ENCODE peak calls at places on chromosomes 3 and 15, in seven cellular contexts. One of them, this sample, is unnamed.

GRCh38 chr3:129616713-129617112 is 10.2 kb upstream of the PLXND1 start:
- DNase-seq in H9: no peak
- DNase-seq in IMR-90: peak
- DNase-seq in neuronal stem cell: no peak
- DNase-seq in H1: no peak
- DNase-seq in mesendoderm: no peak
- DNase-seq in mesenchymal stem cell: peak
- DNase-seq in this sample: peak

GRCh38 chr3:126578702-126579101 is 20.0 kb upstream of the C3orf22 start:
- DNase-seq in H9: no peak
- DNase-seq in IMR-90: no peak
- DNase-seq in neuronal stem cell: no peak
- DNase-seq in H1: no peak
- DNase-seq in mesendoderm: no peak
- DNase-seq in mesenchymal stem cell: no peak
- DNase-seq in this sample: no peak

GRCh38 chr3:146035366-146035765 is 125.6 kb downstream of the PLOD2 start:
- DNase-seq in H9: no peak
- DNase-seq in IMR-90: peak
- DNase-seq in neuronal stem cell: no peak
- DNase-seq in H1: no peak
- DNase-seq in mesendoderm: no peak
- DNase-seq in mesenchymal stem cell: peak
- DNase-seq in this sample: peak

GRCh38 chr3:25895443-25895842 is 105.6 kb downstream of the OXSM start:
- DNase-seq in H9: no peak
- DNase-seq in IMR-90: peak
- DNase-seq in neuronal stem cell: no peak
- DNase-seq in H1: no peak
- DNase-seq in mesendoderm: peak
- DNase-seq in mesenchymal stem cell: no peak
- DNase-seq in this sample: peak

GRCh38 chr3:114809668-114810413 is 337.2 kb downstream of the ZBTB20 start:
- DNase-seq in H9: no peak
- DNase-seq in IMR-90: peak
- DNase-seq in neuronal stem cell: no peak
- DNase-seq in H1: no peak
- DNase-seq in mesendoderm: no peak
- DNase-seq in mesenchymal stem cell: peak
- DNase-seq in this sample: no peak

GRCh38 chr3:179885950-179886349 is 150.8 kb downstream of the PEX5L start:
- DNase-seq in H9: no peak
- DNase-seq in IMR-90: no peak
- DNase-seq in neuronal stem cell: no peak
- DNase-seq in H1: no peak
- DNase-seq in mesendoderm: no peak
- DNase-seq in mesenchymal stem cell: no peak
- DNase-seq in this sample: no peak

GRCh38 chr3:3531476-3531875 is 267.8 kb upstream of the LRRN1 start:
- DNase-seq in H9: no peak
- DNase-seq in IMR-90: no peak
- DNase-seq in neuronal stem cell: no peak
- DNase-seq in H1: no peak
- DNase-seq in mesendoderm: no peak
- DNase-seq in mesenchymal stem cell: no peak
- DNase-seq in this sample: no peak

GRCh38 chr15:88518903-88519302 is 27.6 kb downstream of the DET1 start:
- DNase-seq in H9: no peak
- DNase-seq in IMR-90: no peak
- DNase-seq in neuronal stem cell: no peak
- DNase-seq in H1: no peak
- DNase-seq in mesendoderm: no peak
- DNase-seq in mesenchymal stem cell: no peak
- DNase-seq in this sample: no peak

GRCh38 chr3:137285924-137286323 is 328.1 kb downstream of the IL20RB start:
- DNase-seq in H9: no peak
- DNase-seq in IMR-90: no peak
- DNase-seq in neuronal stem cell: no peak
- DNase-seq in H1: no peak
- DNase-seq in mesendoderm: no peak
- DNase-seq in mesenchymal stem cell: no peak
- DNase-seq in this sample: no peak

DNA sequence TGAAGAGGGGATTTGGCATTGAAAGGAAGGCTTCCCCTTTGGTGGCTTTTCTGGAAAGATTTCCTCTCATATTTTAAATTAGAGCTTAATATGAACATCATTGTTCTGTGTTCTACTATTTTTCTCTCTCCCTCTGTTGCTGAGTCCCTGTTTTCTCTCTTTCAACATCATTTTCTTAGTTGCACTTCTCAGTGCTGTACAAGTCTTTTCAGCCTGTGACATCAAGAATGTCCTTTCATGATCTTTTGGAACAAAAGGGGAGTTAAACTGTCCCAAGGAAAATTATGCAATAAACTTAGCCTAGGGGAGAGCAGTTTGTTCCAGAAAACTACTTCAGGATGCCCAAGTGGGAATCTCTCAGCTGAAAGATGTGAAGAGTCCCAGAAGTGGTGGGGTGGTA is 325.1 kb downstream of the IL20RB start:
- DNase-seq in H9: no peak
- DNase-seq in IMR-90: no peak
- DNase-seq in neuronal stem cell: no peak
- DNase-seq in H1: no peak
- DNase-seq in mesendoderm: no peak
- DNase-seq in mesenchymal stem cell: no peak
- DNase-seq in this sample: no peak
- H2BK5ac ChIP-seq in H9: no peak
- H2BK5ac ChIP-seq in IMR-90: no peak
- H2BK5ac ChIP-seq in neuronal stem cell: no peak
- H2BK5ac ChIP-seq in H1: no peak
- H2BK5ac ChIP-seq in mesendoderm: no peak
- H2BK5ac ChIP-seq in mesenchymal stem cell: no peak
- H2BK5ac ChIP-seq in this sample: no peak

DNA sequence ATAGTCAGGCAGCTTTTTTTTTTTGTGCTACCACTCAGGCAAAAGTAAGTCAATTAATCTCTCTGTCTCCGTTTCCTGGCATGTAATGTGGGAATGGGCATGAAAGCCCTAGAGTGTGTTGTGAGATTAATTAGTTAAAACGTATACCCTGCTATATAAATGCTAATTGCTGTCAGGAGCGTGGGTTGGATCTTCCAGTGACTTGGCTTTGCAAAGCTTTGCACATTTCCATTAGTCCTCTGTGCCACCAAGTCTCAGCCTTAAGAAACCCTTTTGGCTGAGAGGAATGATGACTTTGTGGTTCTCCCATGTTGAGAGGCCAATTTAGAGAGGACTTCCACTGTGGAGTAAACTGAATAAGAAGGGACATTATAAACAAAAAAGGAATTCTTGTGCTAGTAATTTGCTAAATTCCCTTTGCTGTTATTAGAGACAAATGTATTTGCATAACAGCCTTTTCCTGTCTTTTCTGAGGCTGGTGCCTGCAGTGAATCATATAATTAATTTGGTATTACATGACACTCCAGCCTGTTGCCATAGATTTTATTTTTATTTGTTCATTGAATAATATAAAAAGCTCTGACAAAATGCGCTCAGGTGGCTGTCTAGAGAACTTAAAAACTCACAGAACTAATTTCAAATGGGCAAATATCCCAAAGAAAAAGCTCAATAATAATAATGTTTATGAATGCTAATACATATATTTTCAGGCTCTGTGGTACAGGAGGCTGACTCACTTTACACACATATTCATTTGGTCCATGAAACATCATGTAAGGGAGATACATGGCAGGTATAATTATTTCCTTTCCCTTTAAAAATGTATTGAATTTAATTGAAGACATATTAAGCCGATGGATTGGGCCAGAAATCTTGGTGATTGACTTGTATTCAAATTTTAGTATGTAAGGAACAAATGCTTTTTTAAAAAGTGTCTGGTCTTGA is 82.7 kb downstream of the IL1RAP start:
- DNase-seq in H9: no peak
- DNase-seq in IMR-90: no peak
- DNase-seq in neuronal stem cell: no peak
- DNase-seq in H1: no peak
- DNase-seq in mesendoderm: no peak
- DNase-seq in mesenchymal stem cell: no peak
- DNase-seq in this sample: peak
- H2BK5ac ChIP-seq in H9: no peak
- H2BK5ac ChIP-seq in IMR-90: no peak
- H2BK5ac ChIP-seq in neuronal stem cell: no peak
- H2BK5ac ChIP-seq in H1: no peak
- H2BK5ac ChIP-seq in mesendoderm: no peak
- H2BK5ac ChIP-seq in mesenchymal stem cell: no peak
- H2BK5ac ChIP-seq in this sample: no peak

DNA sequence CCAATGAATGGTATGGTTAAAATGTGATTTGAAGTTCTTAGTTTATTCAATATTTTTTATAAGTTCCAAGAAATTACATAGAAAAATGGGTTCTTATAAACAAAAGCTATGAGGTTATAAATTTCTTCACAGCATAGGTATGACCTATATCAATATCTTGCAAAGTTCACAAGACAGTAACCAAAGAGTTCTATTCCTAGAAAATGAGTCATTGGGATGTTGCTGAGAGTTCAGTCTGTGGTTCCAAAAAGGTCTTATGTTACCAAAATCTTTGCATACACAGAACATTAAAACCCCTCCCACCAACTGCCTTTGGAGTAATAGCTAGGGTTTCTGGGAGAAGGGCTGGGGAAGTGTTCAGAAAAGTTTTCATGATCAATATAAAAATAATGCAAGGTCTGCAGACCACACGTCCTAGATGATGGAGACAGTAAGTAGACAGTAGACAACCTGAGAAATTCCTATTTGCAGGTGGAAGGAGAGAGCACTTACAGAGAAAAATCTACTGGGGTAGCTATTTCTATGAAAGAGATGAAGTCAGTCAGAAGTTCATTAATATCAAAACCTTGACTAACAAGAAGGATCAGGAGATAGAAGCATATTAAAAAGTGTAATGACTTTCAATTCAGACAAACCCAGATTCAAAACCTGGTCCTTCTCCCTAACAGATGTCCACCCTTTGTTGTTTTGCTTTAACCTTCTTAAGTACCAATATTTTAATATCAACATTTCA is 279.3 kb downstream of the KCNH8 start:
- DNase-seq in H9: no peak
- DNase-seq in IMR-90: no peak
- DNase-seq in neuronal stem cell: no peak
- DNase-seq in H1: no peak
- DNase-seq in mesendoderm: no peak
- DNase-seq in mesenchymal stem cell: no peak
- DNase-seq in this sample: no peak
- H2BK5ac ChIP-seq in H9: no peak
- H2BK5ac ChIP-seq in IMR-90: no peak
- H2BK5ac ChIP-seq in neuronal stem cell: no peak
- H2BK5ac ChIP-seq in H1: no peak
- H2BK5ac ChIP-seq in mesendoderm: no peak
- H2BK5ac ChIP-seq in mesenchymal stem cell: no peak
- H2BK5ac ChIP-seq in this sample: no peak

DNA sequence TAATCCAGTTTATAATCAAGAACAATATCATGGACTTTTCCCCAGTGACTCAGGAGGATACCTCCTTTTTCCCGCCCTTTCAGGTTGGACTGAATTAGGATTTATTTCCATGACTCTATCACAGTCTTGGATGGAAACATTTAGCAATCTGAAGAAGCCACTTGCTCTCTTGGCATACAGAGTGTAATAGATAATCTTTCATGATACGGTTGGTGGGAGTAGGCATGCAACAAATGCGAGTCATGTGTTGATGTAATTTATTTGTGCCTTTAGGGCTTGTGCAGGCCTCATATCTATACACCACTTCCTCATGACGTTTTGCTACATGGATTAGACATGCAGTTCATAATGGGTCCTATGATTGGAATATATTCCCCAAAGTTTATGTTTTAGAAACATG is 54.2 kb upstream of the MCTP2 start:
- DNase-seq in H9: no peak
- DNase-seq in IMR-90: peak
- DNase-seq in neuronal stem cell: no peak
- DNase-seq in H1: no peak
- DNase-seq in mesendoderm: no peak
- DNase-seq in mesenchymal stem cell: peak
- DNase-seq in this sample: peak
- H2BK5ac ChIP-seq in H9: no peak
- H2BK5ac ChIP-seq in IMR-90: peak
- H2BK5ac ChIP-seq in neuronal stem cell: no peak
- H2BK5ac ChIP-seq in H1: no peak
- H2BK5ac ChIP-seq in mesendoderm: no peak
- H2BK5ac ChIP-seq in mesenchymal stem cell: no peak
- H2BK5ac ChIP-seq in this sample: no peak

GRCh38 chr15:85356276-85356675 is 24.1 kb upstream of the AKAP13 start:
- DNase-seq in H9: no peak
- DNase-seq in IMR-90: no peak
- DNase-seq in neuronal stem cell: no peak
- DNase-seq in H1: no peak
- DNase-seq in mesendoderm: peak
- DNase-seq in mesenchymal stem cell: no peak
- DNase-seq in this sample: no peak

GRCh38 chr15:85351965-85352364 is 28.4 kb upstream of the AKAP13 start:
- DNase-seq in H9: no peak
- DNase-seq in IMR-90: no peak
- DNase-seq in neuronal stem cell: no peak
- DNase-seq in H1: no peak
- DNase-seq in mesendoderm: no peak
- DNase-seq in mesenchymal stem cell: no peak
- DNase-seq in this sample: peak

GRCh38 chr15:85354432-85354831 is 26.0 kb upstream of the AKAP13 start:
- DNase-seq in H9: no peak
- DNase-seq in IMR-90: peak
- DNase-seq in neuronal stem cell: no peak
- DNase-seq in H1: no peak
- DNase-seq in mesendoderm: peak
- DNase-seq in mesenchymal stem cell: peak
- DNase-seq in this sample: peak

GRCh38 chr15:85354948-85355347 is 25.5 kb upstream of the AKAP13 start:
- DNase-seq in H9: no peak
- DNase-seq in IMR-90: no peak
- DNase-seq in neuronal stem cell: no peak
- DNase-seq in H1: no peak
- DNase-seq in mesendoderm: no peak
- DNase-seq in mesenchymal stem cell: no peak
- DNase-seq in this sample: no peak
- H2BK5ac ChIP-seq in H9: no peak
- H2BK5ac ChIP-seq in IMR-90: no peak
- H2BK5ac ChIP-seq in neuronal stem cell: no peak
- H2BK5ac ChIP-seq in H1: no peak
- H2BK5ac ChIP-seq in mesendoderm: no peak
- H2BK5ac ChIP-seq in mesenchymal stem cell: peak
- H2BK5ac ChIP-seq in this sample: no peak

This sample was measured in trophoblast cell.